ENCODE peak calls at places on chromosomes 2 and 18, in four cellular contexts. T is ovary, S is IMR-90, A is neural crest cell. B is an unnamed sample.

GRCh38 chr2:33371304-33372090 is 105.0 kb upstream of the RASGRP3 start:
- DNase-seq in T (no peak), S (no peak), A (no peak), B (no peak)

GRCh38 chr2:157087373-157088005 is 170.0 kb upstream of the GALNT5 start:
- DNase-seq in T (no peak), S (peak), A (no peak), B (no peak)

GRCh38 chr2:88195247-88195646 is 25.1 kb downstream of the THNSL2 start:
- DNase-seq in T (no peak), S (no peak), A (no peak), B (no peak)

GRCh38 chr2:17961789-17962188 is 83.3 kb downstream of the KCNS3 start:
- DNase-seq in T (no peak), S (no peak), A (no peak), B (no peak)

GRCh38 chr2:227106845-227107759 is 56.9 kb downstream of the COL4A4 start:
- DNase-seq in T (peak), S (peak), A (peak), B (peak)

GRCh38 chr2:197804758-197805597 is 585 bp downstream of the PLCL1 start:
- DNase-seq in T (peak), S (peak), A (peak), B (no peak)

GRCh38 chr2:142952793-142953192 is 75.3 kb downstream of the KYNU start:
- DNase-seq in T (no peak), S (no peak), A (no peak), B (no peak)

GRCh38 chr2:137507237-137507636 is 457.0 kb upstream of the HNMT start:
- DNase-seq in T (no peak), S (no peak), A (no peak), B (no peak)

GRCh38 chr2:176390276-176390675 is 121.0 kb downstream of the MTX2 start:
- DNase-seq in T (no peak), S (peak), A (no peak), B (peak)

GRCh38 chr2:218129756-218130155 is 3.9 kb downstream of the CXCR2 start:
- DNase-seq in T (no peak), S (peak), A (no peak), B (peak)

GRCh38 chr2:1504311-1504750 is 91.1 kb downstream of the TPO start:
- DNase-seq in T (no peak), S (no peak), A (no peak), B (no peak)

GRCh38 chr2:36366491-36367120 is 11.0 kb downstream of the CRIM1 start:
- DNase-seq in T (no peak), S (no peak), A (no peak), B (no peak)

GRCh38 chr2:105238664-105239240 is 2.8 kb upstream of the GPR45 start:
- DNase-seq in T (no peak), S (no peak), A (no peak), B (no peak)

GRCh38 chr2:176461686-176462376 is 192.6 kb downstream of the MTX2 start:
- DNase-seq in T (no peak), S (no peak), A (no peak), B (no peak)

GRCh38 chr2:64288932-64289655 is 144.9 kb upstream of the PELI1 start:
- DNase-seq in T (no peak), S (no peak), A (no peak), B (no peak)

GRCh38 chr2:158325031-158325781 is 131.3 kb downstream of the CCDC148 start:
- DNase-seq in T (no peak), S (peak), A (no peak), B (peak)

GRCh38 chr2:239603411-239604356 is 202.9 kb upstream of the HDAC4 start:
- DNase-seq in T (no peak), S (no peak), A (no peak), B (no peak)

GRCh38 chr2:25955869-25956535 is 26.3 kb downstream of the KIF3C start:
- DNase-seq in T (no peak), S (no peak), A (no peak), B (no peak)

GRCh38 chr18:9570255-9570654 is 44.1 kb downstream of the PPP4R1 start:
- DNase-seq in T (no peak), S (no peak), A (no peak), B (no peak)

GRCh38 chr2:237696471-237696870 is 69.1 kb downstream of the LRRFIP1 start:
- DNase-seq in T (no peak), S (no peak), A (no peak), B (no peak)

GRCh38 chr2:32003791-32004190 is 7.0 kb downstream of the MEMO1 start:
- DNase-seq in T (no peak), S (no peak), A (no peak), B (no peak)

GRCh38 chr2:126796931-126797621 is 101.6 kb upstream of the TEX51 start:
- DNase-seq in T (no peak), S (no peak), A (no peak), B (no peak)

GRCh38 chr2:15158532-15158931 is 402.6 kb downstream of the NBAS start:
- DNase-seq in T (no peak), S (no peak), A (no peak), B (no peak)

GRCh38 chr2:43560231-43560547 is 35.6 kb downstream of the THADA start:
- DNase-seq in T (no peak), S (no peak), A (no peak), B (no peak)

GRCh38 chr2:119914266-119914665 is 98.6 kb upstream of the EPB41L5 start:
- DNase-seq in T (no peak), S (peak), A (no peak), B (no peak)

GRCh38 chr2:175228179-175228578 is 46.7 kb upstream of the ATP5MC3 start:
- DNase-seq in T (no peak), S (no peak), A (no peak), B (no peak)

GRCh38 chr2:226730487-226730886 is 69.1 kb downstream of the IRS1 start:
- DNase-seq in T (no peak), S (peak), A (no peak), B (peak)

GRCh38 chr2:99852376-99852934 is 289.9 kb downstream of the AFF3 start:
- DNase-seq in T (no peak), S (no peak), A (no peak), B (no peak)

GRCh38 chr2:62435720-62436119 is 70.3 kb downstream of the TMEM17 start:
- DNase-seq in T (no peak), S (no peak), A (no peak), B (no peak)

GRCh38 chr2:164620873-164621760 is at the start of gene GRB14:
- DNase-seq in T (peak), S (no peak), A (peak), B (no peak)

GRCh38 chr2:196174424-196174823 is 3.0 kb upstream of the STK17B start:
- DNase-seq in T (no peak), S (no peak), A (no peak), B (no peak)

GRCh38 chr2:70041666-70042065 is 45.6 kb upstream of the PCBP1 start:
- DNase-seq in T (no peak), S (peak), A (no peak), B (peak)

GRCh38 chr2:20585710-20586378 is 65.1 kb downstream of the HS1BP3 start:
- DNase-seq in T (peak), S (no peak), A (no peak), B (no peak)

GRCh38 chr18:22563098-22563707 is 145.5 kb upstream of the CTAGE1 start:
- DNase-seq in T (no peak), S (peak), A (no peak), B (peak)

GRCh38 chr2:232683368-232683767 is 13.8 kb upstream of the GIGYF2 start:
- DNase-seq in T (no peak), S (no peak), A (no peak), B (no peak)

DNA sequence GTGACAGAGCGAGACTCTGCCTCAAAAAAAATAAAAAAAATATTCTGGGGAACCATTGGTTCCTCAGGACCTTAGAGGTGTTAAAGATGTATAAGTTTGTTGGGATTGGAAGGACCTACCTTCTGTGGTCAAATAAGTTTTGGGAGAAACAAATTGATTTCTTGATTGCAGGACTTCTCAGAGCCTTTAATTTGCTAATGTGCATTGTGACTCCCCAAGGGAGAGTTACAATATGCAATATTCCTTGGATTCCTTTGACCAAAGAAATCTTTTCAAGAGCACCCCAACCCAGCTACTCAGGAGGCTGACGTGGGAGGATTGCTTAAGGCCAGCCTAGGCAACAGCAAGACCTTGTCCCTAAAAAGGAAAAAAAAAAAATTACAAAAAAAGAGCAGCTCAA is 6.4 kb downstream of the NAGK start:
- DNase-seq in T (no peak), S (no peak), A (no peak), B (no peak)
- TF ChIP-seq CTCF in T (no peak), S (no peak), A (no peak), B (no peak)

GRCh38 chr2:133264951-133265949 is 303.0 kb downstream of the NCKAP5 start:
- DNase-seq in T (peak), S (no peak), A (no peak), B (no peak)
- TF ChIP-seq CTCF in T (no peak), S (no peak), A (no peak), B (no peak)

DNA sequence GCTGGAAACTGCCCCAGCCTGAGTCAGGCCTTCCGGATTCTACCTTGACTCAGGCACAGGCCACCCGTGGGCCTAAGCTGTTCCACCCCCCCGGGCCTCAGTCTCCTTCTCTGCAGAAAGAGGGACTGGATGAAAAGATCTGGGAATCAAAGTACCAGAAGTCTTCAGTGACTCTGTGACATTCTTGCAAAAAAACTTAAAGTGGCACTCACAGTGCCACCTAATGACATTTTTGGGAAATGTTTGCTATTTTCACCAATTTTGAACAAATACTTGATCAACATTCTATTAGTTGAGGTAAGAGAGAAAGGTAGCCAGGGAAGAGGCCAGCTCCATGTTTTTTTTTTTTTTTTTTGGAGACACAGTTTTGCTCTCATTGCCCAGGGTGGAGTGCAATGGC is 48.3 kb upstream of the ACAA2 start:
- DNase-seq in T (no peak), S (no peak), A (no peak), B (no peak)
- TF ChIP-seq CTCF in T (no peak), S (peak), A (peak), B (peak)

GRCh38 chr18:65786400-65786948 is 35.7 kb downstream of the CDH7 start:
- DNase-seq in T (no peak), S (no peak), A (no peak), B (no peak)

GRCh38 chr18:65791753-65792152 is 40.9 kb downstream of the CDH7 start:
- DNase-seq in T (no peak), S (no peak), A (no peak), B (no peak)

DNA sequence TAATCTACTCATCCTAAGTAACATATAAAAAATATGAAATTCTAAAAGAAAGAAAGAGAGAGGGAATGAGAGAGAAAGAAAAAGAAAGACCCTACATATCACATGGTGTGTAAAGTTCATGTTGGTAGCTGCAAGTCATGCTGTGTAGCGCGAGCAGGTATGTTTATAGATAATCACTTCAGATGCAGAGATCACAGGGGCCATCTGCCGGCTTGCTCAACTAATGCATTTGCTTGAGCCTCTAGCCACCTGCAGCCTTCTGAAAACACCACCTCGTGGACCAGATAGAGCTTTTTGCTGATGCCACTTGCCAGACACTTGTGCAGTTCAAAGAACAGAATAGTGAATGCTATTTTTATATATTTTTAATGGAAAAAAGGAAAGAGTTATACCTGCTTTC is 37.6 kb downstream of the CDH7 start:
- DNase-seq in T (no peak), S (no peak), A (no peak), B (no peak)
- TF ChIP-seq CTCF in T (no peak), S (no peak), A (no peak), B (no peak)

GRCh38 chr2:75243219-75243618 is 43.9 kb upstream of the TACR1 start:
- DNase-seq in T (no peak), S (no peak), A (no peak), B (no peak)

GRCh38 chr2:75237296-75237695 is 38.0 kb upstream of the TACR1 start:
- DNase-seq in T (no peak), S (no peak), A (no peak), B (no peak)

GRCh38 chr2:75238670-75239330 is 39.5 kb upstream of the TACR1 start:
- DNase-seq in T (no peak), S (peak), A (no peak), B (peak)

GRCh38 chr2:75246441-75247167 is 47.3 kb upstream of the TACR1 start:
- DNase-seq in T (no peak), S (peak), A (no peak), B (peak)

GRCh38 chr2:75241696-75242095 is 42.4 kb upstream of the TACR1 start:
- DNase-seq in T (no peak), S (peak), A (no peak), B (peak)
- TF ChIP-seq CTCF in T (no peak), S (peak), A (peak), B (peak)

DNA sequence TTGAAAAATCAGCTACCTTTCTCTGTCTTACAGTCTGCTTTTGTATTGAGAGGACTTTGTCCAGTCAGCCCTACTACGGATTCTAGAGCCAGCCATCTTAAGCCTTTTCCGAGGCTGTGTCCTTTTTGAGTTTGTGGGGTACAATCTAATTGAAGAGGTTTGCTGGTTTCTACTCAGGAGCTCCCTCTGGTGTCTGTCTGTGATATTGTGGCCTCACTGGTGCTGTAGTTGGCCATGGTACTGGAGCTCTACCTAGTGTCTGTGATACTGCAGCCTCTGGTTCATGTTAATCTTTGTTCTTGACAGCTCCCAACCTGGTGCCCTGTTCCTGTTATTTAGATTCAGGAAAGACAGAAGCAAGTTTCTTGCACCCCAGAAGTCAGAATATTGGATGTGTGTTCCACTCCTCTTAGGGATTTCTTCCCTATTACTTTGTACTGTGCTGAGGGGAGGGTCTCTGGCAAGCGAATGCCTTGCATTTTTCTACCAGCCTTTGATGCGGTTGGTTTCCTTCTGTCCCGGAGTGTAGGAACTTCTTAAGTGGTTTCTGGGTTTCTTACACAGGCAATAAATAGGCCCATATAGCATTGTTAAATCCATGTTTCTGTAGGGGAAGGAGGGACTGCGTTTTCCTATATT is 78.5 kb downstream of the ACSL3 start:
- DNase-seq in T (no peak), S (peak), A (peak), B (peak)
- TF ChIP-seq CTCF in T (no peak), S (peak), A (peak), B (peak)

DNA sequence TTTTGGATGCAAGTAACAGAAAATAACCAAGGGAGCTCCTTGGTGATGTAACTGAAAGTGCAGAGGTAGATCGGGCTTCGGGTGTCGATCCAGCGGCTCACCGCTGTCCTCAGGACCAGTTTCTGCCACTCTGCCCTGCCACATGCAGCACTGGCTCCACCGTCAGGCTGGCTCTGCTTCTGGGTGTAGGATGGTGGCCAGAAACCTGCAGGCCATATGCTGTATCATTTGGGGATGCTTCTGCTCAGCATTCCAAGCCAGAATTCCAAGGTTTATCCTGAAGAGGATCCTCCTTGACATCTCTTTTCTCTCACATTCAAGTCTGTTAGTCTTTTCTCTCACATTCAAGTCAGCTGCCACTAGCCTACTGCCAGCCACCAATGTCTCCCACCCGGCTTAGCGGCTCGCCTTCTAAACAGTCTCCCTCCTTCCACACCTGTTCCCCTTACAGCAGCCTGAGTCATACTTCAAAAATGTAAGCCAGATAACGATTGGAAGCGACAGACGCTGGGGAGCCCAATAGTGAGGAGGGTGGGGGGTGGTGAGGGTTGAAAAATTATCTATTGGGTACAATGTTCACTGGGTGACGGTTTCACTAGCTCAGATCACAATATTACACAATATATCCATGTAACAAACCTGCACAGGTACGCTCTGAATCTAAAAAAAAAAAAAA is 38.6 kb upstream of the SP3 start:
- DNase-seq in T (no peak), S (no peak), A (no peak), B (no peak)
- TF ChIP-seq CTCF in T (no peak), S (no peak), A (no peak), B (no peak)

GRCh38 chr2:209463226-209463625 is 39.4 kb downstream of the MAP2 start:
- DNase-seq in T (no peak), S (no peak), A (no peak), B (no peak)
- TF ChIP-seq CTCF in T (no peak), S (no peak), A (peak), B (peak)

GRCh38 chr18:47263828-47264314 is 12.4 kb upstream of the SKOR2 start:
- DNase-seq in T (no peak), S (no peak), A (no peak), B (no peak)

GRCh38 chr18:47261902-47262301 is 10.4 kb upstream of the SKOR2 start:
- DNase-seq in T (no peak), S (no peak), A (no peak), B (no peak)

GRCh38 chr18:47262397-47263196 is 11.1 kb upstream of the SKOR2 start:
- DNase-seq in T (no peak), S (no peak), A (no peak), B (no peak)

GRCh38 chr18:47265197-47265596 is 13.7 kb upstream of the SKOR2 start:
- DNase-seq in T (no peak), S (peak), A (no peak), B (peak)

GRCh38 chr18:47263197-47263827 is 11.9 kb upstream of the SKOR2 start:
- DNase-seq in T (no peak), S (no peak), A (no peak), B (no peak)
- TF ChIP-seq CTCF in T (no peak), S (no peak), A (peak), B (no peak)

GRCh38 chr2:208329485-208329884 is 63.4 kb downstream of the PIKFYVE start:
- DNase-seq in T (no peak), S (no peak), A (no peak), B (no peak)
- TF ChIP-seq CTCF in T (no peak), S (no peak), A (no peak), B (no peak)